ENCODE peak calls at places on chromosomes 7 and 10, in six cellular contexts. One of them, this sample, is unnamed.

GRCh38 chr7:50660040-50660829 is 95.0 kb upstream of the DDC start:
- DNase-seq in neural crest cell: no peak
- DNase-seq in mesothelial cell of epicardium: no peak
- DNase-seq in gastrocnemius medialis: no peak
- DNase-seq in H9: no peak
- DNase-seq in left ventricle myocardium inferior: no peak
- DNase-seq in this sample: no peak

GRCh38 chr7:134771889-134772288 is 7.5 kb upstream of the CALD1 start:
- DNase-seq in neural crest cell: no peak
- DNase-seq in mesothelial cell of epicardium: no peak
- DNase-seq in gastrocnemius medialis: no peak
- DNase-seq in H9: no peak
- DNase-seq in left ventricle myocardium inferior: no peak
- DNase-seq in this sample: no peak

GRCh38 chr10:18822156-18822555 is 162.9 kb downstream of the ARL5B start:
- DNase-seq in neural crest cell: peak
- DNase-seq in mesothelial cell of epicardium: no peak
- DNase-seq in gastrocnemius medialis: no peak
- DNase-seq in H9: no peak
- DNase-seq in left ventricle myocardium inferior: no peak
- DNase-seq in this sample: no peak

GRCh38 chr10:42640610-42641229 is 2.4 kb upstream of the ZNF33B start:
- DNase-seq in neural crest cell: no peak
- DNase-seq in mesothelial cell of epicardium: no peak
- DNase-seq in gastrocnemius medialis: no peak
- DNase-seq in H9: peak
- DNase-seq in left ventricle myocardium inferior: no peak
- DNase-seq in this sample: no peak

GRCh38 chr7:127665922-127666321 is 13.9 kb downstream of the SND1 start:
- DNase-seq in neural crest cell: no peak
- DNase-seq in mesothelial cell of epicardium: no peak
- DNase-seq in gastrocnemius medialis: no peak
- DNase-seq in H9: peak
- DNase-seq in left ventricle myocardium inferior: no peak
- DNase-seq in this sample: no peak

GRCh38 chr7:47659664-47660462 is 78.0 kb upstream of the TNS3 start:
- DNase-seq in neural crest cell: no peak
- DNase-seq in mesothelial cell of epicardium: no peak
- DNase-seq in gastrocnemius medialis: no peak
- DNase-seq in H9: no peak
- DNase-seq in left ventricle myocardium inferior: no peak
- DNase-seq in this sample: no peak

GRCh38 chr7:94333810-94334209 is 60.9 kb upstream of the COL1A2 start:
- DNase-seq in neural crest cell: no peak
- DNase-seq in mesothelial cell of epicardium: no peak
- DNase-seq in gastrocnemius medialis: no peak
- DNase-seq in H9: no peak
- DNase-seq in left ventricle myocardium inferior: no peak
- DNase-seq in this sample: no peak

GRCh38 chr7:112067609-112068540 is 138.3 kb downstream of the DOCK4 start:
- DNase-seq in neural crest cell: no peak
- DNase-seq in mesothelial cell of epicardium: no peak
- DNase-seq in gastrocnemius medialis: no peak
- DNase-seq in H9: no peak
- DNase-seq in left ventricle myocardium inferior: no peak
- DNase-seq in this sample: no peak

GRCh38 chr7:77276120-77276519 is 76.5 kb upstream of the FGL2 start:
- DNase-seq in neural crest cell: no peak
- DNase-seq in mesothelial cell of epicardium: no peak
- DNase-seq in gastrocnemius medialis: no peak
- DNase-seq in H9: no peak
- DNase-seq in left ventricle myocardium inferior: no peak
- DNase-seq in this sample: no peak

GRCh38 chr10:14665865-14666857 is 108.5 kb downstream of the FAM107B start:
- DNase-seq in neural crest cell: no peak
- DNase-seq in mesothelial cell of epicardium: no peak
- DNase-seq in gastrocnemius medialis: no peak
- DNase-seq in H9: no peak
- DNase-seq in left ventricle myocardium inferior: no peak
- DNase-seq in this sample: no peak

GRCh38 chr10:61454541-61454940 is 1.4 kb upstream of the TMEM26 start:
- DNase-seq in neural crest cell: no peak
- DNase-seq in mesothelial cell of epicardium: no peak
- DNase-seq in gastrocnemius medialis: no peak
- DNase-seq in H9: no peak
- DNase-seq in left ventricle myocardium inferior: no peak
- DNase-seq in this sample: no peak

GRCh38 chr7:12719141-12719919 is 31.9 kb downstream of the ARL4A start:
- DNase-seq in neural crest cell: no peak
- DNase-seq in mesothelial cell of epicardium: no peak
- DNase-seq in gastrocnemius medialis: no peak
- DNase-seq in H9: no peak
- DNase-seq in left ventricle myocardium inferior: no peak
- DNase-seq in this sample: no peak

GRCh38 chr7:34240450-34240849 is 335.1 kb downstream of the BMPER start:
- DNase-seq in neural crest cell: no peak
- DNase-seq in mesothelial cell of epicardium: no peak
- DNase-seq in gastrocnemius medialis: no peak
- DNase-seq in H9: no peak
- DNase-seq in left ventricle myocardium inferior: no peak
- DNase-seq in this sample: no peak

GRCh38 chr7:70647801-70648491 is 484.0 kb upstream of the GALNT17 start:
- DNase-seq in neural crest cell: no peak
- DNase-seq in mesothelial cell of epicardium: no peak
- DNase-seq in gastrocnemius medialis: no peak
- DNase-seq in H9: no peak
- DNase-seq in left ventricle myocardium inferior: no peak
- DNase-seq in this sample: no peak

GRCh38 chr10:110229155-110229554 is 21.8 kb downstream of the MXI1 start:
- DNase-seq in neural crest cell: no peak
- DNase-seq in mesothelial cell of epicardium: no peak
- DNase-seq in gastrocnemius medialis: no peak
- DNase-seq in H9: no peak
- DNase-seq in left ventricle myocardium inferior: no peak
- DNase-seq in this sample: no peak

GRCh38 chr7:91239171-91239604 is 25.0 kb upstream of the FZD1 start:
- DNase-seq in neural crest cell: no peak
- DNase-seq in mesothelial cell of epicardium: no peak
- DNase-seq in gastrocnemius medialis: no peak
- DNase-seq in H9: no peak
- DNase-seq in left ventricle myocardium inferior: no peak
- DNase-seq in this sample: no peak

GRCh38 chr7:137671920-137672319 is 174.9 kb downstream of the DGKI start:
- DNase-seq in neural crest cell: no peak
- DNase-seq in mesothelial cell of epicardium: no peak
- DNase-seq in gastrocnemius medialis: no peak
- DNase-seq in H9: no peak
- DNase-seq in left ventricle myocardium inferior: no peak
- DNase-seq in this sample: no peak

GRCh38 chr7:141362580-141363435 is 188.4 kb upstream of the AGK start:
- DNase-seq in neural crest cell: no peak
- DNase-seq in mesothelial cell of epicardium: no peak
- DNase-seq in gastrocnemius medialis: no peak
- DNase-seq in H9: no peak
- DNase-seq in left ventricle myocardium inferior: peak
- DNase-seq in this sample: no peak

GRCh38 chr10:48564466-48565150 is 40.3 kb downstream of the ARHGAP22 start:
- DNase-seq in neural crest cell: no peak
- DNase-seq in mesothelial cell of epicardium: no peak
- DNase-seq in gastrocnemius medialis: no peak
- DNase-seq in H9: peak
- DNase-seq in left ventricle myocardium inferior: no peak
- DNase-seq in this sample: no peak

GRCh38 chr10:102669206-102670064 is 25.2 kb downstream of the TRIM8 start:
- DNase-seq in neural crest cell: no peak
- DNase-seq in mesothelial cell of epicardium: no peak
- DNase-seq in gastrocnemius medialis: peak
- DNase-seq in H9: peak
- DNase-seq in left ventricle myocardium inferior: peak
- DNase-seq in this sample: no peak

GRCh38 chr7:33940503-33940902 is 35.2 kb downstream of the BMPER start:
- DNase-seq in neural crest cell: no peak
- DNase-seq in mesothelial cell of epicardium: no peak
- DNase-seq in gastrocnemius medialis: no peak
- DNase-seq in H9: no peak
- DNase-seq in left ventricle myocardium inferior: no peak
- DNase-seq in this sample: no peak

GRCh38 chr7:41858196-41858595 is 155.3 kb upstream of the INHBA start:
- DNase-seq in neural crest cell: no peak
- DNase-seq in mesothelial cell of epicardium: no peak
- DNase-seq in gastrocnemius medialis: no peak
- DNase-seq in H9: no peak
- DNase-seq in left ventricle myocardium inferior: no peak
- DNase-seq in this sample: no peak

GRCh38 chr7:35691827-35692307 is 3.1 kb downstream of the HERPUD2 start:
- DNase-seq in neural crest cell: no peak
- DNase-seq in mesothelial cell of epicardium: no peak
- DNase-seq in gastrocnemius medialis: no peak
- DNase-seq in H9: no peak
- DNase-seq in left ventricle myocardium inferior: no peak
- DNase-seq in this sample: no peak

GRCh38 chr10:119348516-119349240 is 141.3 kb downstream of the GRK5 start:
- DNase-seq in neural crest cell: no peak
- DNase-seq in mesothelial cell of epicardium: no peak
- DNase-seq in gastrocnemius medialis: no peak
- DNase-seq in H9: no peak
- DNase-seq in left ventricle myocardium inferior: no peak
- DNase-seq in this sample: no peak
- TF ChIP-seq CTCF in neural crest cell: no peak
- TF ChIP-seq CTCF in mesothelial cell of epicardium: no peak
- TF ChIP-seq CTCF in gastrocnemius medialis: no peak
- TF ChIP-seq CTCF in H9: no peak
- TF ChIP-seq CTCF in left ventricle myocardium inferior: peak
- TF ChIP-seq CTCF in this sample: no peak

DNA sequence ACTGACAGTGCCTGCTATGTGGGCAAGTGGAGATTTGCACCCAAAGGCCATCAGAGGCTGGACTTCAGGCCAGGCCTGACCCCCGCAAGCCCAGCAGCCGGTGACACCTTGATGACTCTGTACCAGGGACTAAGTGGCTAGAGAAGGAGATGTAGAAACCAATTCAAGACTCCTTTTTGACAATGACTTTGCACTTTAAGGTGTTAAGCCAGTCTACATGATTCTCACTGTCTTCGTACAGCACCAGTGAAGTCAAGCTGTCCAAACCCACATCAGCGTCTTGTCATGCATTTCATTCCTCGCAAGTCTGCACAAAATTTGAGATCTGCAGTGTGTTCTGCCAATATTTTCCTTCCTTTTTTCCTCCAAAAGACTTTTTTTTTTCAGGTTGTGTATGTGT is 169.2 kb downstream of the TEX36 start:
- DNase-seq in neural crest cell: no peak
- DNase-seq in mesothelial cell of epicardium: no peak
- DNase-seq in gastrocnemius medialis: no peak
- DNase-seq in H9: no peak
- DNase-seq in left ventricle myocardium inferior: no peak
- DNase-seq in this sample: no peak
- TF ChIP-seq CTCF in neural crest cell: no peak
- TF ChIP-seq CTCF in mesothelial cell of epicardium: no peak
- TF ChIP-seq CTCF in gastrocnemius medialis: no peak
- TF ChIP-seq CTCF in H9: no peak
- TF ChIP-seq CTCF in left ventricle myocardium inferior: no peak
- TF ChIP-seq CTCF in this sample: no peak

GRCh38 chr10:44965104-44965503 is 5.5 kb downstream of the RASSF4 start:
- DNase-seq in neural crest cell: no peak
- DNase-seq in mesothelial cell of epicardium: no peak
- DNase-seq in gastrocnemius medialis: no peak
- DNase-seq in H9: peak
- DNase-seq in left ventricle myocardium inferior: no peak
- DNase-seq in this sample: no peak
- TF ChIP-seq CTCF in neural crest cell: no peak
- TF ChIP-seq CTCF in mesothelial cell of epicardium: no peak
- TF ChIP-seq CTCF in gastrocnemius medialis: no peak
- TF ChIP-seq CTCF in H9: no peak
- TF ChIP-seq CTCF in left ventricle myocardium inferior: no peak
- TF ChIP-seq CTCF in this sample: no peak

DNA sequence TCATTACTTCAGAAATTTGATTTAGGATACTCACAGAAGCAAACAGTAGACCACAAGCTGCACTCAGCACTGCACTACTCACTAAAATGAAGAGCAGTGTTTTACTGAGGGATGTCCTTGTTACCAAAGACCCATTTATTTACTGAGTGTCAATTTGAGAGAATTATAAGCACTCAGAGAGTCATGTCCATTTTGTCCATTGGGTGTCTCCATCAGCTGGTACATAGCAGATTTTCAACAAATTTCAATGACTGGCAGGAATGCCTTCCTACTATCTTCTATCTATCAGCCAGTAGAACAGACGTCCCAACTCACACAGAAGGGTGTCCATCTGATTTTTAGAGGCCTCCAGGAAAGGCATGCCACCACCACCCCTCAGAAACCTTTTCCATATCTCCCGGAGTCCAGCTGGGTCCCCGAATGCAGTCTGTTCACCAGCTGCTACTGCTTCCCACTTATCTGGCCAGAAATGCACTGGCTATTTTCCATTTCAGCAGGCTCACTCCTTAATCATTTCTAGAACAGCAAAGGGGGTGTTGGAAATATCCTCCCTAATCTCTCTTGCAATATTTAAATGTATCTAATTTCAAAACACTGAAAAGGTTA is 1164.2 kb upstream of the CELF2 start:
- DNase-seq in neural crest cell: no peak
- DNase-seq in mesothelial cell of epicardium: no peak
- DNase-seq in gastrocnemius medialis: no peak
- DNase-seq in H9: no peak
- DNase-seq in left ventricle myocardium inferior: peak
- DNase-seq in this sample: no peak
- TF ChIP-seq CTCF in neural crest cell: no peak
- TF ChIP-seq CTCF in mesothelial cell of epicardium: no peak
- TF ChIP-seq CTCF in gastrocnemius medialis: no peak
- TF ChIP-seq CTCF in H9: no peak
- TF ChIP-seq CTCF in left ventricle myocardium inferior: peak
- TF ChIP-seq CTCF in this sample: no peak

GRCh38 chr10:91220194-91220953 is at the start of gene PCGF5:
- DNase-seq in neural crest cell: peak
- DNase-seq in mesothelial cell of epicardium: peak
- DNase-seq in gastrocnemius medialis: peak
- DNase-seq in H9: peak
- DNase-seq in left ventricle myocardium inferior: peak
- DNase-seq in this sample: peak
- TF ChIP-seq CTCF in neural crest cell: peak
- TF ChIP-seq CTCF in mesothelial cell of epicardium: no peak
- TF ChIP-seq CTCF in gastrocnemius medialis: peak
- TF ChIP-seq CTCF in H9: peak
- TF ChIP-seq CTCF in left ventricle myocardium inferior: peak
- TF ChIP-seq CTCF in this sample: no peak

DNA sequence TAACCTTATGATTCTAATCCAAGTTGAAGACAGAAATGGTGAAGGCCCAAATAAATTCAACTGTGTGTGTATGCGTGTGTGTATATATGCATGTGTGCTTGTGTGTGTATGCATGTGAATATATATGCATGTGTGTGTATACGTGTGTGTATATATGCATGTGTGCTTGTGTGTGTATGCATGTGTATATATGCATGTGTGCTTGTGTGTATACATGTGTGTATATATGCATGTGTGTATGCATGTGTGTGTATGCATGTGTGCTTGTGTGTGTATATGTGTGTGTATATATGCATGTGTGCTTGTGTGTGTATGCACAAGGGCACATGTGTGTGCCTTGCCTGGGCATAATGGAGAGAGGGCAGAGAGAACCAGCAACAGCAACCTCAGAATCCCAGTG is 184.7 kb upstream of the PLPP4 start:
- DNase-seq in neural crest cell: no peak
- DNase-seq in mesothelial cell of epicardium: no peak
- DNase-seq in gastrocnemius medialis: no peak
- DNase-seq in H9: no peak
- DNase-seq in left ventricle myocardium inferior: no peak
- DNase-seq in this sample: no peak
- TF ChIP-seq CTCF in neural crest cell: no peak
- TF ChIP-seq CTCF in mesothelial cell of epicardium: no peak
- TF ChIP-seq CTCF in gastrocnemius medialis: no peak
- TF ChIP-seq CTCF in H9: no peak
- TF ChIP-seq CTCF in left ventricle myocardium inferior: no peak
- TF ChIP-seq CTCF in this sample: no peak

GRCh38 chr10:115417585-115418265 is 324.6 kb downstream of the ATRNL1 start:
- DNase-seq in neural crest cell: peak
- DNase-seq in mesothelial cell of epicardium: no peak
- DNase-seq in gastrocnemius medialis: no peak
- DNase-seq in H9: peak
- DNase-seq in left ventricle myocardium inferior: no peak
- DNase-seq in this sample: no peak
- TF ChIP-seq CTCF in neural crest cell: peak
- TF ChIP-seq CTCF in mesothelial cell of epicardium: no peak
- TF ChIP-seq CTCF in gastrocnemius medialis: no peak
- TF ChIP-seq CTCF in H9: peak
- TF ChIP-seq CTCF in left ventricle myocardium inferior: no peak
- TF ChIP-seq CTCF in this sample: no peak

This sample was measured in activated B cell treated with CpG ODN at 0.5 μM for 24 hours.